ENCODE peak calls at places on chromosomes 5 and 9, in five cellular contexts. E is cardiac muscle cell; F is NCI-H460; A is fibroblast of pulmonary artery; B is CD8-positive, alpha-beta memory T cell. Z is an unnamed sample.

GRCh38 chr5:10723519-10723918 is 37.5 kb downstream of the DAP start:
- DNase-seq in E (no peak), F (no peak), A (no peak), B (no peak), Z (no peak)

GRCh38 chr5:102857090-102857818 is 102.1 kb downstream of the PAM start:
- DNase-seq in E (no peak), F (no peak), A (peak), B (no peak), Z (no peak)

GRCh38 chr5:8019719-8020218 is 150.8 kb downstream of the MTRR start:
- DNase-seq in E (no peak), F (no peak), A (no peak), B (no peak), Z (no peak)

GRCh38 chr5:171957591-171958251 is 48.7 kb downstream of the FBXW11 start:
- DNase-seq in E (no peak), F (no peak), A (no peak), B (peak), Z (no peak)

GRCh38 chr9:90333226-90333625 is 309.4 kb downstream of the DIRAS2 start:
- DNase-seq in E (peak), F (no peak), A (peak), B (no peak), Z (no peak)

GRCh38 chr5:51479840-51480239 is 96.6 kb downstream of the ISL1 start:
- DNase-seq in E (no peak), F (no peak), A (no peak), B (no peak), Z (no peak)

GRCh38 chr9:123080444-123080843 is 47.0 kb downstream of the GPR21 start:
- DNase-seq in E (no peak), F (no peak), A (no peak), B (no peak), Z (no peak)

GRCh38 chr9:130975932-130976841 is 32.8 kb upstream of the LAMC3 start:
- DNase-seq in E (no peak), F (no peak), A (no peak), B (no peak), Z (no peak)

GRCh38 chr5:180815241-180816031 is 12.8 kb upstream of the MGAT1 start:
- DNase-seq in E (no peak), F (no peak), A (no peak), B (no peak), Z (no peak)

GRCh38 chr5:169243651-169244422 is 57.1 kb downstream of the SLIT3 start:
- DNase-seq in E (no peak), F (no peak), A (no peak), B (no peak), Z (no peak)

GRCh38 chr5:172586118-172587060 is 54.7 kb upstream of the NEURL1B start:
- DNase-seq in E (peak), F (no peak), A (no peak), B (no peak), Z (no peak)

GRCh38 chr9:90476058-90476457 is 166.6 kb downstream of the DIRAS2 start:
- DNase-seq in E (no peak), F (no peak), A (no peak), B (no peak), Z (no peak)

GRCh38 chr9:135135927-135136311 is 48.5 kb downstream of the OLFM1 start:
- DNase-seq in E (peak), F (no peak), A (no peak), B (no peak), Z (no peak)

GRCh38 chr9:92759446-92759845 is 5.2 kb downstream of the BICD2 start:
- DNase-seq in E (no peak), F (no peak), A (no peak), B (no peak), Z (no peak)

GRCh38 chr5:79829260-79829659 is 139.6 kb downstream of the CMYA5 start:
- DNase-seq in E (peak), F (no peak), A (no peak), B (no peak), Z (no peak)

GRCh38 chr9:68497629-68498028 is 43.1 kb downstream of the TMEM252 start:
- DNase-seq in E (no peak), F (no peak), A (no peak), B (no peak), Z (no peak)

GRCh38 chr5:96200611-96201010 is 232.4 kb downstream of the PCSK1 start:
- DNase-seq in E (no peak), F (no peak), A (no peak), B (no peak), Z (no peak)

GRCh38 chr5:143554194-143554717 is 150.8 kb upstream of the NR3C1 start:
- DNase-seq in E (no peak), F (no peak), A (peak), B (no peak), Z (no peak)

GRCh38 chr5:95808686-95809413 is 13.7 kb downstream of the GLRX start:
- DNase-seq in E (peak), F (no peak), A (peak), B (peak), Z (no peak)

GRCh38 chr5:159456722-159457462 is 126.6 kb upstream of the IL12B start:
- DNase-seq in E (no peak), F (no peak), A (no peak), B (no peak), Z (no peak)

GRCh38 chr5:161544350-161544765 is 2.2 kb downstream of the GABRB2 start:
- DNase-seq in E (peak), F (peak), A (peak), B (no peak), Z (peak)

GRCh38 chr5:87650284-87650683 is 237.6 kb upstream of the CCNH start:
- DNase-seq in E (no peak), F (no peak), A (no peak), B (no peak), Z (no peak)

GRCh38 chr5:83827111-83827541 is 106.5 kb upstream of the HAPLN1 start:
- DNase-seq in E (no peak), F (no peak), A (peak), B (no peak), Z (no peak)

GRCh38 chr5:5533927-5534326 is 111.5 kb downstream of the ICE1 start:
- DNase-seq in E (no peak), F (no peak), A (no peak), B (no peak), Z (no peak)

GRCh38 chr5:154202379-154203260 is 12.1 kb downstream of the GALNT10 start:
- DNase-seq in E (no peak), F (no peak), A (no peak), B (no peak), Z (no peak)

GRCh38 chr9:97046228-97046627 is 7.3 kb upstream of the CTSV start:
- DNase-seq in E (no peak), F (no peak), A (no peak), B (no peak), Z (no peak)

GRCh38 chr5:173229381-173229959 is 5.5 kb downstream of the NKX2-5 start:
- DNase-seq in E (peak), F (no peak), A (no peak), B (no peak), Z (no peak)

GRCh38 chr5:156258934-156259333 is 68.0 kb upstream of the SGCD start:
- DNase-seq in E (no peak), F (no peak), A (no peak), B (no peak), Z (no peak)

Z was measured in NCI-H526 treated with DMSO at 0.1 percent for 48 hours.